ENCODE peak calls at places on chromosomes 7 and 10, in eight cellular contexts. J, R, F, X, C, I, P and K are unnamed samples.

GRCh38 chr7:26307226-26307625 is 15.6 kb downstream of the SNX10 start:
- DNase-seq in F (no peak), J (peak), X (peak), R (peak), C (no peak), I (peak), P (no peak), K (peak)

GRCh38 chr10:118850418-118851061 is 95.8 kb upstream of the CACUL1 start:
- DNase-seq in I (peak), P (peak), X (no peak), C (peak), F (peak), J (peak), R (no peak), K (peak)

GRCh38 chr10:98394855-98395440 is 20.0 kb downstream of the PYROXD2 start:
- DNase-seq in C (no peak), F (no peak), I (no peak), R (no peak), X (no peak), J (no peak), P (no peak), K (no peak)

GRCh38 chr7:55498142-55498541 is 74.2 kb downstream of the VOPP1 start:
- DNase-seq in X (no peak), F (no peak), I (no peak), P (no peak), J (no peak), C (no peak), R (no peak), K (no peak)

GRCh38 chr7:116185956-116186355 is 24.4 kb upstream of the TES start:
- DNase-seq in J (no peak), C (no peak), P (no peak), R (no peak), F (no peak), I (no peak), X (no peak), K (peak)

GRCh38 chr10:21022821-21023220 is 125.7 kb upstream of the NEBL start:
- DNase-seq in C (no peak), F (no peak), J (peak), R (no peak), P (no peak), X (no peak), I (no peak), K (peak)

GRCh38 chr7:151736403-151736909 is 140.5 kb downstream of the PRKAG2 start:
- DNase-seq in F (peak), I (peak), R (peak), X (peak), C (peak), J (peak), P (peak), K (peak)

GRCh38 chr7:23357190-23358093 is 58.3 kb downstream of the MALSU1 start:
- DNase-seq in I (peak), F (no peak), P (no peak), X (peak), R (no peak), C (no peak), J (peak), K (peak)

GRCh38 chr10:54368984-54369383 is 432.0 kb downstream of the PCDH15 start:
- DNase-seq in R (no peak), X (no peak), F (no peak), J (no peak), P (no peak), I (no peak), C (no peak), K (no peak)

GRCh38 chr7:101915000-101915399 is 97.6 kb downstream of the CUX1 start:
- DNase-seq in I (no peak), C (peak), R (no peak), X (no peak), J (no peak), P (peak), F (no peak), K (no peak)

GRCh38 chr10:106311590-106311989 is 852.9 kb downstream of the SORCS1 start:
- DNase-seq in X (no peak), C (no peak), R (no peak), P (no peak), J (peak), I (no peak), F (no peak), K (no peak)

GRCh38 chr7:108280136-108280535 is 150.0 kb upstream of the LAMB4 start:
- DNase-seq in X (no peak), J (no peak), C (no peak), P (no peak), F (no peak), R (no peak), I (no peak), K (no peak)

GRCh38 chr10:69407621-69408301 is 9.0 kb downstream of the TACR2 start:
- DNase-seq in J (no peak), F (no peak), P (no peak), C (no peak), X (no peak), R (no peak), I (no peak), K (no peak)

GRCh38 chr7:157502701-157503111 is 165.9 kb downstream of the DNAJB6 start:
- DNase-seq in F (peak), R (peak), X (no peak), I (no peak), C (no peak), P (no peak), J (peak), K (no peak)

GRCh38 chr10:3781458-3782098 is 3.4 kb downstream of the KLF6 start:
- DNase-seq in C (peak), I (peak), R (peak), F (peak), P (peak), X (no peak), J (peak), K (peak)

GRCh38 chr10:88442681-88443080 is 140.4 kb downstream of the RNLS start:
- DNase-seq in X (no peak), C (no peak), P (no peak), I (no peak), J (no peak), R (no peak), F (no peak), K (no peak)

GRCh38 chr10:14060320-14061070 is 270.2 kb downstream of the FRMD4A start:
- DNase-seq in R (no peak), X (no peak), P (no peak), J (no peak), F (no peak), I (no peak), C (no peak), K (no peak)

GRCh38 chr7:70655694-70656093 is 476.2 kb upstream of the GALNT17 start:
- DNase-seq in P (no peak), I (no peak), C (no peak), J (no peak), X (no peak), R (no peak), F (no peak), K (no peak)

GRCh38 chr10:49160814-49161213 is 27.0 kb upstream of the FAM170B start:
- DNase-seq in C (no peak), I (no peak), F (no peak), J (no peak), P (no peak), X (no peak), R (peak), K (no peak)

GRCh38 chr7:73811760-73812168 is 19.0 kb upstream of the CLDN4 start:
- DNase-seq in I (peak), R (peak), J (peak), P (peak), X (peak), C (peak), F (peak), K (peak)

GRCh38 chr7:149494738-149495368 is 2.8 kb downstream of the ZNF746 start:
- DNase-seq in F (no peak), C (no peak), P (no peak), I (peak), J (peak), X (no peak), R (no peak), K (no peak)

GRCh38 chr7:17786314-17786852 is 153.9 kb downstream of the SNX13 start:
- DNase-seq in C (no peak), J (no peak), F (no peak), P (no peak), X (no peak), R (no peak), I (no peak), K (no peak)

GRCh38 chr10:133335238-133336122 is 1.2 kb downstream of the CALY start:
- DNase-seq in J (peak), C (peak), P (no peak), I (peak), F (peak), X (no peak), R (no peak), K (no peak)

GRCh38 chr7:69652947-69653701 is 54.8 kb downstream of the AUTS2 start:
- DNase-seq in P (no peak), X (no peak), F (no peak), R (no peak), C (no peak), I (no peak), J (no peak), K (no peak)

GRCh38 chr10:71396714-71397339 is at the start of gene CDH23:
- DNase-seq in P (peak), F (peak), X (no peak), I (no peak), R (no peak), C (peak), J (no peak), K (no peak)

GRCh38 chr10:78551184-78552005 is 517.4 kb upstream of the ZMIZ1 start:
- DNase-seq in R (no peak), C (no peak), I (no peak), P (no peak), J (no peak), X (no peak), F (no peak), K (no peak)

GRCh38 chr10:69885379-69886156 is 83.9 kb downstream of the COL13A1 start:
- DNase-seq in X (no peak), J (peak), P (no peak), R (no peak), C (no peak), I (no peak), F (no peak), K (no peak)

GRCh38 chr7:116142850-116143249 is 67.5 kb upstream of the TES start:
- DNase-seq in F (no peak), C (no peak), J (no peak), X (no peak), R (no peak), P (no peak), I (no peak), K (no peak)

GRCh38 chr10:119113805-119114732 is 10.2 kb downstream of the DENND10 start:
- DNase-seq in F (no peak), P (no peak), C (no peak), X (peak), R (no peak), I (peak), J (peak), K (peak)

GRCh38 chr10:13939391-13939790 is 352.6 kb downstream of the PRPF18 start:
- DNase-seq in F (no peak), R (no peak), I (peak), P (no peak), C (no peak), X (no peak), J (peak), K (no peak)

GRCh38 chr7:80100254-80100653 is 34.4 kb upstream of the GNAI1 start:
- DNase-seq in X (no peak), C (no peak), J (no peak), R (no peak), I (no peak), F (no peak), P (no peak), K (no peak)

GRCh38 chr10:48701941-48702340 is 17.3 kb downstream of the WDFY4 start:
- DNase-seq in J (no peak), F (no peak), I (no peak), P (no peak), C (no peak), R (no peak), X (no peak), K (no peak)

GRCh38 chr7:151382079-151382885 is 27.6 kb downstream of the WDR86 start:
- DNase-seq in X (no peak), R (no peak), C (no peak), P (no peak), F (no peak), J (no peak), I (no peak), K (no peak)

GRCh38 chr7:78141533-78142281 is 343.1 kb downstream of the PHTF2 start:
- DNase-seq in F (no peak), X (no peak), C (no peak), R (no peak), I (peak), P (no peak), J (peak), K (no peak)

GRCh38 chr10:36725581-36726520 is 399.5 kb upstream of the ANKRD30A start:
- DNase-seq in I (peak), J (peak), P (no peak), F (no peak), X (no peak), R (no peak), C (peak), K (peak)

GRCh38 chr10:5775705-5776104 is 37.5 kb downstream of the GDI2 start:
- DNase-seq in P (peak), J (no peak), F (peak), R (no peak), X (no peak), I (no peak), C (peak), K (no peak)

GRCh38 chr10:69403519-69403918 is 13.2 kb downstream of the TACR2 start:
- DNase-seq in P (no peak), I (peak), C (no peak), X (no peak), F (no peak), R (no peak), J (peak), K (peak)

GRCh38 chr7:43569424-43569823 is 13.5 kb upstream of the STK17A start:
- DNase-seq in J (peak), X (no peak), C (no peak), F (no peak), I (peak), R (no peak), P (no peak), K (peak)

GRCh38 chr7:155216475-155217272 is 81.0 kb upstream of the INSIG1 start:
- DNase-seq in X (peak), R (peak), J (no peak), F (no peak), I (no peak), P (no peak), C (no peak), K (no peak)

DNA sequence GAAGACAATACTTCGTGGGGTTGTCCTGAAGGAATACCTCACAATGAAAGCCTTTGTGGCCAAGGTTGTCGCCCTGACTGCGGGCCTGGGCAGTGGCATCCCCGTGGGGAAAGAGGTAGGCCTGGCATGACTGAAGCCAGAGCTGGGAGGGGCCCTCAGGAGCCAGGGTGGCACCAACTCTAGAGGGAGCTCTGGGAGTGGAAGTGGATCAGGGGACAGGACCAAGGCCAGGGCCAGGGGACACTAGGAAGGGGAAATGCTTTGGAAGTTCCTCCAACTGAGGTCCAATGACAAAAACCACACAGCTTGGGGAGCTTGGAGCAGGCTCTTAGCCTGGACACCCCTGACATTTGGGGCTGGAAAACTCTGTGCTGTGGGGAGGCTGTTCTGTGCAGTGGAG is 5.8 kb downstream of the CLCN1 start:
- DNase-seq in X (no peak), I (no peak), J (no peak), F (peak), C (peak), P (no peak), R (no peak), K (peak)
- TF ChIP-seq CTCF in X (no peak), I (no peak), J (peak), F (no peak), C (no peak), P (peak), R (no peak), K (peak)

DNA sequence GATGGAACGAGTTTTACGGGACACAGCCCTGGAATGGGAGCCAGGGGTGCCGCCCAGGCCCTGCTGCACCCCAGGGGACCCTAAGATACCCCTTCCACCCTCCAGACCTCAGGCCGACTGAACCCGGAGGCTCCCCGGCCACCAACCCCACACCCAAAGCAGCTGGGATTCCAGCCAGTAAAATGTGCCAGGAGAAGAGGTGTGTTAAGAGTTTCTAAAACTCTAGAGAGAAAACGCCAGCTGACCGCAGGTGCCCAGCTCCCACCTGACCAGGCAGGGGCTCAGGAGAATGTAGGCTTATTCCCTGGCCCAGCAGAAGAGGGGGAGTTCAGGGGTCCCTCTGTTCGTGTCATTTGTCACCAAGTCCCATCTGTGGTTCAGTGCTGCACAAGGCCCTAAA is 17.5 kb downstream of the NUDT1 start:
- DNase-seq in J (no peak), X (no peak), P (no peak), C (no peak), F (no peak), R (no peak), I (no peak), K (no peak)
- H3K4me3 ChIP-seq in J (no peak), X (no peak), P (no peak), C (no peak), F (no peak), R (no peak), I (no peak), K (no peak)

DNA sequence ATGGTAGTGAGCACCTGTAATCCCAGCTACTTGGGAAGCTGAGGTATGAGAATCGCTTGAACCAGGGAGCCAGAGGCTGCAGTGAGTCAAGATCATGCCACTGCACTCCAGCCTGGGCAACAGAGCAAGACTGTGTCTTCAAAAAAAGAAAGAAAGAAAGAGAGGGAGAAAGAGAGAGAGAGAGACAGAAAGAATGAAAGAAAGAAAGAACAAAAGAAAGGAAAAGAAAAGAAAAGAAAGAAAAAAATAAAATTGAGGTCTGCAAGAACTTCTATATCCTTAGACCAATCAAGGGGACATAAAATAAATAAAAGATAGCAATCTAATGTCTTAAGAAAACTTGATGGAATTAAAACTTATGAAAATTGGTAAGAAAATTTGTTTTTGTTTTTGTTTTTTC is 34.9 kb upstream of the PARD3 start:
- DNase-seq in J (no peak), C (no peak), P (no peak), I (no peak), X (no peak), R (no peak), F (no peak), K (no peak)
- TF ChIP-seq CTCF in J (no peak), C (no peak), P (no peak), I (no peak), X (no peak), R (no peak), F (no peak), K (no peak)

GRCh38 chr10:67385566-67385965 is 310.4 kb downstream of the CTNNA3 start:
- DNase-seq in R (no peak), F (no peak), C (no peak), I (no peak), X (no peak), P (no peak), J (no peak), K (no peak)

GRCh38 chr10:67385089-67385488 is 310.9 kb downstream of the CTNNA3 start:
- DNase-seq in C (no peak), R (no peak), J (no peak), F (no peak), I (no peak), P (no peak), X (no peak), K (no peak)

GRCh38 chr10:67386260-67386659 is 309.7 kb downstream of the CTNNA3 start:
- DNase-seq in R (no peak), C (no peak), F (no peak), P (no peak), X (no peak), I (no peak), J (no peak), K (no peak)
- H3K4me3 ChIP-seq in R (no peak), C (no peak), F (no peak), P (no peak), X (no peak), I (no peak), J (no peak), K (no peak)

GRCh38 chr7:1229956-1230355 is 2.7 kb upstream of the UNCX start:
- DNase-seq in X (no peak), J (no peak), F (no peak), I (no peak), C (no peak), R (no peak), P (no peak), K (no peak)
- TF ChIP-seq CTCF in X (no peak), J (no peak), F (no peak), I (no peak), C (no peak), R (no peak), P (no peak), K (no peak)

GRCh38 chr10:33807527-33808377 is 473.3 kb upstream of the NRP1 start:
- DNase-seq in C (no peak), R (no peak), I (no peak), X (no peak), P (no peak), F (no peak), J (no peak), K (no peak)
- H3K4me3 ChIP-seq in C (no peak), R (no peak), I (no peak), X (no peak), P (no peak), F (no peak), J (no peak), K (no peak)

DNA sequence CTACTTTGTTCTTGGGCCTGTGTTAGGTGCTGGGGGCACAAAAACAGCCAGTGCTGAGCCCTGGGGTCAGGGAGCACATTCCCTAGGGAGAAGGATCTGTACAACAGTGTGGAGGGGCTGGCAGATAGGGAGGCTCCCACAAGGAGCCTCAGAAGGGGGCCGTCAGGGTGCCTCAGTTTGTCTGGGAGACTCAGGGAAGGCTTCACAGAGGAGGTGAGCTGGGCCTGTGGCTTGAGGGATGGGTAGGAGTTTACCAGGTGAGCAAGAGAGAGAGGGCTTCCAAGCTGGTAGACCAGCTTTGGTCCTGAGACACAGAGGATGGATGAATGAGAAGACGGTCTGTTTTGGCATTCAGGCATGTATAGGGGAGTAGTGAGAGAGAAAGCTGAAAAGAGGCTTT is 52.1 kb downstream of the CAMK1D start:
- DNase-seq in R (no peak), J (no peak), C (no peak), X (no peak), F (no peak), P (no peak), I (no peak), K (no peak)
- TF ChIP-seq CTCF in R (no peak), J (no peak), C (no peak), X (no peak), F (no peak), P (no peak), I (no peak), K (no peak)

DNA sequence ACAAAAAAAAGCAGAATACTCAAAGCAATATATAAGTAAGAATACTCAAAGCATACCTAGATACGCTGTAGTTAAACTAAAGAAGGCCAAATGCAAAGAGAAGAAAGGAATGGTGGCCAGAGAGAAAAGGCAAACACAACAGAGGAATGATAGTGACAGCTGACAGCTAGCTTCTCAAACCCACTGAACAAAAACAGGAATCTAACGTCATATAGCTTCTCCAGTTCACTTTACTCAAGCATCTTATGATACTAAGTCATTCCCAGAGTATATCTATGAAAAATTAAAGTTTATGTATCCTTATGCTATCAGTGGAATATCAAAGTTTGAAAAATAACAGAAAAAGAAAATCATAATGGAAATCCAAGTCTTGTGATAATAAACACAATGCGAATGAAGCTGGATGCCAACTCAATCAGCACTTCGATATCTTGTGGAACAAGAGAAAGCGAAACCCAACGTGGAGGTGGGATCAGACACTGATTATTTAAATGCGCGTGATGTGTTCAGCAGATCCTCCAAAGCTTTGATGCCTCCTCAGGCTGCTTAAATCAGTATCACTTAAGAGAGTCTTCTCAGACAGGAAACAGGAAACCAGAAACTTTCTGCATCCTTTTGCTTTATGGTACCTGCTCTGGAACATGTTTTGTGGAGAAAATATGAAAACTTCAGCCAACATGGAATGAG is 102.8 kb downstream of the PIP4K2A start:
- DNase-seq in R (no peak), J (no peak), I (no peak), X (no peak), P (no peak), C (no peak), F (no peak), K (no peak)
- H3K4me3 ChIP-seq in R (no peak), J (no peak), I (no peak), X (no peak), P (no peak), C (no peak), F (no peak), K (no peak)